ENCODE peak calls at places on chromosome 19, in seven cellular contexts. C is T1000, L is spleen, R is EH, J is body of pancreas, W is IMR-90, M is smooth muscle cell of the brain vasculature. U is an unnamed sample.

GRCh38 chr19:54142166-54142780 is 4.7 kb downstream of the CNOT3 start:
- DNase-seq in W (peak), R (no peak), J (no peak), M (no peak), L (no peak), C (no peak), U (no peak)

GRCh38 chr19:49888478-49888901 is 8.2 kb downstream of the IL4I1 start:
- DNase-seq in W (no peak), L (no peak), R (no peak), M (no peak), J (no peak), C (no peak), U (no peak)

GRCh38 chr19:10230155-10230903 is 802 bp downstream of the S1PR2 start:
- DNase-seq in R (peak), C (no peak), L (peak), W (peak), J (peak), M (no peak), U (peak)

GRCh38 chr19:35377656-35378055 is 6.8 kb downstream of the GPR42 start:
- DNase-seq in L (no peak), M (no peak), R (no peak), W (no peak), C (no peak), J (no peak), U (no peak)

GRCh38 chr19:33684550-33685303 is 63.0 kb downstream of the CHST8 start:
- DNase-seq in W (no peak), C (no peak), L (peak), R (no peak), M (no peak), J (peak), U (no peak)

GRCh38 chr19:39355253-39355652 is 13.0 kb downstream of the SAMD4B start:
- DNase-seq in W (no peak), R (no peak), J (no peak), M (no peak), L (no peak), C (no peak), U (no peak)

GRCh38 chr19:14544047-14544446 is 14.7 kb downstream of the TECR start:
- DNase-seq in J (no peak), M (no peak), C (no peak), L (no peak), R (no peak), W (no peak), U (no peak)

GRCh38 chr19:46159418-46159817 is 11.4 kb downstream of the IGFL2 start:
- DNase-seq in M (no peak), W (no peak), C (no peak), R (no peak), J (no peak), L (no peak), U (no peak)

GRCh38 chr19:7771072-7771471 is 8.0 kb downstream of the CLEC4M start:
- DNase-seq in L (peak), J (no peak), M (no peak), C (no peak), W (no peak), R (no peak), U (no peak)

GRCh38 chr19:42140125-42140754 is 8.0 kb upstream of the POU2F2 start:
- DNase-seq in M (peak), L (peak), J (peak), R (peak), W (peak), C (peak), U (no peak)

GRCh38 chr19:32010071-32010470 is 335.3 kb upstream of the ZNF507 start:
- DNase-seq in C (no peak), M (no peak), L (no peak), W (no peak), J (no peak), R (no peak), U (no peak)

GRCh38 chr19:1856698-1857603 is 6.4 kb downstream of the KLF16 start:
- DNase-seq in C (peak), J (peak), R (peak), W (peak), M (no peak), L (peak), U (peak)

GRCh38 chr19:850979-851335 is 1.1 kb upstream of the ELANE start:
- DNase-seq in R (no peak), M (no peak), L (no peak), J (no peak), C (no peak), W (no peak), U (no peak)

GRCh38 chr19:45473366-45474190 is 5.8 kb downstream of the FOSB start:
- DNase-seq in R (no peak), J (no peak), L (no peak), W (no peak), C (no peak), M (no peak), U (peak)

GRCh38 chr19:41305923-41306322 is 4.0 kb upstream of the CCDC97 start:
- DNase-seq in M (no peak), L (no peak), R (no peak), W (no peak), J (no peak), C (no peak), U (no peak)

GRCh38 chr19:17752865-17753639 is 1.8 kb downstream of the FCHO1 start:
- DNase-seq in L (no peak), J (no peak), W (no peak), R (no peak), M (no peak), C (no peak), U (no peak)

GRCh38 chr19:2331601-2332246 is 3.2 kb downstream of the SPPL2B start:
- DNase-seq in C (no peak), M (no peak), L (no peak), R (no peak), J (no peak), W (no peak), U (no peak)